ENCODE peak calls at places on chromosomes 2 and 18, in nine cellular contexts. One of them, this sample, is unnamed.
A peak's percentile ranks its signal among the peaks of the same experiment; 100 is the strongest.

GRCh38 chr2:79660552-79660951 is 147.7 kb downstream of the CTNNA2 start:
- DNase-seq in uterus: no peak
- DNase-seq in stomach: no peak
- DNase-seq in testis: no peak
- DNase-seq in adrenal gland: no peak
- DNase-seq in endothelial cell of umbilical vein: no peak
- DNase-seq in Peyer's patch: no peak
- DNase-seq in lower leg skin: no peak
- DNase-seq in gastrocnemius medialis: no peak
- DNase-seq in this sample: no peak

GRCh38 chr2:60333264-60333663 is 220.2 kb downstream of the BCL11A start:
- DNase-seq in uterus: no peak
- DNase-seq in stomach: no peak
- DNase-seq in testis: no peak
- DNase-seq in adrenal gland: no peak
- DNase-seq in endothelial cell of umbilical vein: no peak
- DNase-seq in Peyer's patch: no peak
- DNase-seq in lower leg skin: no peak
- DNase-seq in gastrocnemius medialis: no peak
- DNase-seq in this sample: no peak

GRCh38 chr2:3674446-3674845 is 16.4 kb downstream of the ALLC start:
- DNase-seq in uterus: no peak
- DNase-seq in stomach: no peak
- DNase-seq in testis: no peak
- DNase-seq in adrenal gland: no peak
- DNase-seq in endothelial cell of umbilical vein: no peak
- DNase-seq in Peyer's patch: no peak
- DNase-seq in lower leg skin: no peak
- DNase-seq in gastrocnemius medialis: no peak
- DNase-seq in this sample: no peak

GRCh38 chr2:140695163-140695562 is 1435.7 kb downstream of the LRP1B start:
- DNase-seq in uterus: no peak
- DNase-seq in stomach: no peak
- DNase-seq in testis: no peak
- DNase-seq in adrenal gland: no peak
- DNase-seq in endothelial cell of umbilical vein: peak; percentile 40
- DNase-seq in Peyer's patch: no peak
- DNase-seq in lower leg skin: no peak
- DNase-seq in gastrocnemius medialis: no peak
- DNase-seq in this sample: no peak

GRCh38 chr2:32452338-32453064 is 95.7 kb downstream of the BIRC6 start:
- DNase-seq in uterus: no peak
- DNase-seq in stomach: no peak
- DNase-seq in testis: no peak
- DNase-seq in adrenal gland: no peak
- DNase-seq in endothelial cell of umbilical vein: peak; percentile 3
- DNase-seq in Peyer's patch: no peak
- DNase-seq in lower leg skin: no peak
- DNase-seq in gastrocnemius medialis: no peak
- DNase-seq in this sample: no peak

GRCh38 chr2:149040451-149040850 is 2.0 kb downstream of the LYPD6B start:
- DNase-seq in uterus: no peak
- DNase-seq in stomach: no peak
- DNase-seq in testis: peak; percentile 67
- DNase-seq in adrenal gland: no peak
- DNase-seq in endothelial cell of umbilical vein: peak; percentile 14
- DNase-seq in Peyer's patch: no peak
- DNase-seq in lower leg skin: no peak
- DNase-seq in gastrocnemius medialis: no peak
- DNase-seq in this sample: no peak

GRCh38 chr2:70962211-70962884 is 16.1 kb upstream of the ANKRD53 start:
- DNase-seq in uterus: no peak
- DNase-seq in stomach: no peak
- DNase-seq in testis: peak; percentile 6
- DNase-seq in adrenal gland: peak; percentile 14
- DNase-seq in endothelial cell of umbilical vein: no peak
- DNase-seq in Peyer's patch: no peak
- DNase-seq in lower leg skin: peak; percentile 9
- DNase-seq in gastrocnemius medialis: no peak
- DNase-seq in this sample: no peak

GRCh38 chr2:17830053-17831034 is 14.1 kb downstream of the MSGN1 start:
- DNase-seq in uterus: peak; percentile 38
- DNase-seq in stomach: peak; percentile 58
- DNase-seq in testis: peak; percentile 93
- DNase-seq in adrenal gland: peak; percentile 70
- DNase-seq in endothelial cell of umbilical vein: peak; percentile 89
- DNase-seq in Peyer's patch: peak; percentile 30
- DNase-seq in lower leg skin: peak; percentile 30
- DNase-seq in gastrocnemius medialis: peak; percentile 59
- DNase-seq in this sample: peak; percentile 53

GRCh38 chr2:8475349-8476045 is 206.4 kb upstream of the ID2 start:
- DNase-seq in uterus: no peak
- DNase-seq in stomach: no peak
- DNase-seq in testis: no peak
- DNase-seq in adrenal gland: no peak
- DNase-seq in endothelial cell of umbilical vein: no peak
- DNase-seq in Peyer's patch: no peak
- DNase-seq in lower leg skin: no peak
- DNase-seq in gastrocnemius medialis: no peak
- DNase-seq in this sample: no peak

GRCh38 chr2:144798019-144798418 is 278.1 kb upstream of the ZEB2 start:
- DNase-seq in uterus: no peak
- DNase-seq in stomach: no peak
- DNase-seq in testis: no peak
- DNase-seq in adrenal gland: no peak
- DNase-seq in endothelial cell of umbilical vein: no peak
- DNase-seq in Peyer's patch: no peak
- DNase-seq in lower leg skin: no peak
- DNase-seq in gastrocnemius medialis: no peak
- DNase-seq in this sample: no peak

GRCh38 chr18:21177742-21178305 is 64.2 kb upstream of the GREB1L start:
- DNase-seq in uterus: no peak
- DNase-seq in stomach: no peak
- DNase-seq in testis: no peak
- DNase-seq in adrenal gland: no peak
- DNase-seq in endothelial cell of umbilical vein: no peak
- DNase-seq in Peyer's patch: no peak
- DNase-seq in lower leg skin: no peak
- DNase-seq in gastrocnemius medialis: no peak
- DNase-seq in this sample: no peak

GRCh38 chr2:47013383-47013782 is 97.8 kb upstream of the MCFD2 start:
- DNase-seq in uterus: no peak
- DNase-seq in stomach: no peak
- DNase-seq in testis: no peak
- DNase-seq in adrenal gland: no peak
- DNase-seq in endothelial cell of umbilical vein: no peak
- DNase-seq in Peyer's patch: no peak
- DNase-seq in lower leg skin: no peak
- DNase-seq in gastrocnemius medialis: no peak
- DNase-seq in this sample: no peak

GRCh38 chr2:167954500-167954899 is 292.9 kb downstream of the STK39 start:
- DNase-seq in uterus: no peak
- DNase-seq in stomach: no peak
- DNase-seq in testis: no peak
- DNase-seq in adrenal gland: no peak
- DNase-seq in endothelial cell of umbilical vein: no peak
- DNase-seq in Peyer's patch: no peak
- DNase-seq in lower leg skin: no peak
- DNase-seq in gastrocnemius medialis: no peak
- DNase-seq in this sample: no peak

GRCh38 chr2:145546091-145546490 is 1026.2 kb upstream of the ZEB2 start:
- DNase-seq in uterus: no peak
- DNase-seq in stomach: no peak
- DNase-seq in testis: no peak
- DNase-seq in adrenal gland: no peak
- DNase-seq in endothelial cell of umbilical vein: no peak
- DNase-seq in Peyer's patch: no peak
- DNase-seq in lower leg skin: no peak
- DNase-seq in gastrocnemius medialis: no peak
- DNase-seq in this sample: no peak

GRCh38 chr2:47028171-47028570 is 112.6 kb upstream of the MCFD2 start:
- DNase-seq in uterus: no peak
- DNase-seq in stomach: no peak
- DNase-seq in testis: no peak
- DNase-seq in adrenal gland: no peak
- DNase-seq in endothelial cell of umbilical vein: no peak
- DNase-seq in Peyer's patch: no peak
- DNase-seq in lower leg skin: no peak
- DNase-seq in gastrocnemius medialis: peak; percentile 53
- DNase-seq in this sample: no peak

GRCh38 chr2:98502556-98503335 is 58.1 kb downstream of the INPP4A start:
- DNase-seq in uterus: no peak
- DNase-seq in stomach: no peak
- DNase-seq in testis: no peak
- DNase-seq in adrenal gland: peak; percentile 11
- DNase-seq in endothelial cell of umbilical vein: peak; percentile 69
- DNase-seq in Peyer's patch: peak; percentile 8
- DNase-seq in lower leg skin: no peak
- DNase-seq in gastrocnemius medialis: no peak
- DNase-seq in this sample: no peak

GRCh38 chr2:150876201-150877085 is 385.2 kb downstream of the RBM43 start:
- DNase-seq in uterus: no peak
- DNase-seq in stomach: no peak
- DNase-seq in testis: no peak
- DNase-seq in adrenal gland: no peak
- DNase-seq in endothelial cell of umbilical vein: no peak
- DNase-seq in Peyer's patch: no peak
- DNase-seq in lower leg skin: no peak
- DNase-seq in gastrocnemius medialis: no peak
- DNase-seq in this sample: no peak

DNA sequence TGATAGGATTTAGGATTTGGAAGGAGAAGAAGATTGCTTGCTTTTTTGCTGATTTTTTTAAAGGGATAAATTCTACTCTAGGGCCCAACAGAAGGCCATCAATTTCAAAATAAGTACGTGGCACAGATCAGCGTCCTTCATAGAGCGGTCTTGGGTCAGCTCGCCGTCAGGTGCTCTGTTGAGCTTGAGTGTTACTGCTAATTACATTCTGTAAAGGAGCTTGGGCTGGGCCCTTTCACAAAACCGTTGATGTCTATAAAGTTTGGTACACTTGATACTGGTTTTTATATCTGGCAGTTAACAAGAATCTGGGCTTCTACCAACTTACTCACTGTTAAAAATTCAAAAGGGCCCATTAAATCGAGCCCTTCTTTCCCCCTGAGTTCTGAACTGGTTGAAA is 45.5 kb downstream of the ARMC9 start:
- DNase-seq in uterus: no peak
- DNase-seq in stomach: no peak
- DNase-seq in testis: no peak
- DNase-seq in adrenal gland: no peak
- DNase-seq in endothelial cell of umbilical vein: no peak
- DNase-seq in Peyer's patch: no peak
- DNase-seq in lower leg skin: no peak
- DNase-seq in gastrocnemius medialis: no peak
- DNase-seq in this sample: no peak
- TF ChIP-seq POLR2A in uterus: no peak
- TF ChIP-seq POLR2A in stomach: no peak
- TF ChIP-seq POLR2A in testis: no peak
- TF ChIP-seq POLR2A in adrenal gland: no peak
- TF ChIP-seq POLR2A in endothelial cell of umbilical vein: no peak
- TF ChIP-seq POLR2A in Peyer's patch: no peak
- TF ChIP-seq POLR2A in lower leg skin: no peak
- TF ChIP-seq POLR2A in gastrocnemius medialis: no peak
- TF ChIP-seq POLR2A in this sample: no peak

GRCh38 chr18:76554788-76555187 is 59.7 kb upstream of the ZNF516 start:
- DNase-seq in uterus: no peak
- DNase-seq in stomach: no peak
- DNase-seq in testis: no peak
- DNase-seq in adrenal gland: no peak
- DNase-seq in endothelial cell of umbilical vein: no peak
- DNase-seq in Peyer's patch: no peak
- DNase-seq in lower leg skin: no peak
- DNase-seq in gastrocnemius medialis: no peak
- DNase-seq in this sample: no peak
- H3K4me3 ChIP-seq in uterus: no peak overlapping the region
- H3K4me3 ChIP-seq in stomach: no peak overlapping the region
- H3K4me3 ChIP-seq in testis: no peak overlapping the region
- H3K4me3 ChIP-seq in adrenal gland: no peak overlapping the region
- H3K4me3 ChIP-seq in endothelial cell of umbilical vein: no peak overlapping the region
- H3K4me3 ChIP-seq in Peyer's patch: no peak overlapping the region
- H3K4me3 ChIP-seq in lower leg skin: no peak overlapping the region
- H3K4me3 ChIP-seq in gastrocnemius medialis: no peak overlapping the region
- H3K4me3 ChIP-seq in this sample: no peak overlapping the region

DNA sequence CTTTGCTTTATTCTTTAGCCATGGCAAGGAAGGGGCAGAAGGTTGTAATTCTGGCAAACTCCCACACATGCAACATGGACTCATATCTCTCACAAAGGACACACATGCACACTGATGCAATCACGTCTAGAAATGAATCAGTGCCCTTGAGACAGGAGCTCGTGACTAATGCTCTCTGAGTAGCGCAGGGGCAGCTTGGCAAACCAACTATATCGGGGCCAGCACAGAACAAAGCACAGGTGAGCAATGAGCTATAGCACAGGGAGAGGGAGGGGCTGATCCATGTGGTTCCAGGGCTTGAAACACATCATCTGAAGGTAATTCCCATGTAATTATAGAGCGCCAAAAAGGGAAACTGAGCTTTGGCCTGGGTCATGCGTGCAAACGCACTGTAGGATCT is 165.2 kb upstream of the KLF7 start:
- DNase-seq in uterus: peak; percentile 24
- DNase-seq in stomach: peak; percentile 31
- DNase-seq in testis: no peak
- DNase-seq in adrenal gland: peak; percentile 76
- DNase-seq in endothelial cell of umbilical vein: peak; percentile 93
- DNase-seq in Peyer's patch: no peak
- DNase-seq in lower leg skin: peak; percentile 61
- DNase-seq in gastrocnemius medialis: peak; percentile 35
- DNase-seq in this sample: no peak
- TF ChIP-seq POLR2A in uterus: no peak
- TF ChIP-seq POLR2A in stomach: no peak
- TF ChIP-seq POLR2A in testis: no peak
- TF ChIP-seq POLR2A in adrenal gland: no peak
- TF ChIP-seq POLR2A in endothelial cell of umbilical vein: no peak
- TF ChIP-seq POLR2A in Peyer's patch: no peak
- TF ChIP-seq POLR2A in lower leg skin: no peak
- TF ChIP-seq POLR2A in gastrocnemius medialis: no peak
- TF ChIP-seq POLR2A in this sample: no peak

DNA sequence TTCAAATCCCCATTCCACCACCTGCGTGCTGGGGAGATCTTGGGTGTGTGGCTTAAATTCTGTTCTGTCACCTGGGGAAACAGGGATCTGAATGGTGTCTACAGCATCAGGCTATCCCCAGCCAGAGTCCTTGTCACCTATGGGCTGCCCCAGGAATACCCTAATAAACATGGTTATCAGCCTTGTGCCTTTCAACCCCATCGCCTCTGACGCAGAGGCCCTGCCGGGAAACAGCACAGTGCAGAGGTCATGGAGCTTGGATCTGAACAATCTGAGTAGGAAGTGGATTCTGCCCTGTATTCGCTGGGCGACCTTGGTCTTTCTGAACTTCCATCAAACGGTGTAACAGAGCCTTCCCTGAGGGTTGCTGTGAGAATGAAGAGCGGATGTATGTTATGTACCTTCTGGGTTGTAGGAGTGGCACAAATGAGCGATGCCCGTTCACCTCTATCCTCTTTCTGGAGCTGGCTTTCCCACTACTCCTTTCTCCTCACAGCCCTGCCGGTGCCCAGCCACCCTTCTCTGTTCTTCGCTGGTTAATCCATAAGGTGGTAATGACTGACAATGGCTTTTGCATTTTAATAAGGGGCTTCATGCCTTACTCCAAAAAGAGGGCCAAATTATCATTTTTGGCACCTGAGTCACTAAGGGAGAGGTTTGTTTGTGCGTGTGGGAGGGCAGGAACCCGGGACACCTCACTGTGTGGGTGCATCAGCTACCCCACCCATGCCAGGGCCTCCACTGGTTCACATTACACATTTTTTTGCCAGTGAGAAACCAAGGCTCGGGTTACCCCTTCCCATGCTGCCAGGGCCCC is 256.5 kb downstream of the MYCN start:
- DNase-seq in uterus: no peak
- DNase-seq in stomach: no peak
- DNase-seq in testis: no peak
- DNase-seq in adrenal gland: no peak
- DNase-seq in endothelial cell of umbilical vein: no peak
- DNase-seq in Peyer's patch: no peak
- DNase-seq in lower leg skin: no peak
- DNase-seq in gastrocnemius medialis: no peak
- DNase-seq in this sample: no peak
- H3K4me3 ChIP-seq in uterus: no peak overlapping the region
- H3K4me3 ChIP-seq in stomach: no peak overlapping the region
- H3K4me3 ChIP-seq in testis: no peak overlapping the region
- H3K4me3 ChIP-seq in adrenal gland: no peak overlapping the region
- H3K4me3 ChIP-seq in endothelial cell of umbilical vein: no peak overlapping the region
- H3K4me3 ChIP-seq in Peyer's patch: no peak overlapping the region
- H3K4me3 ChIP-seq in lower leg skin: no peak overlapping the region
- H3K4me3 ChIP-seq in gastrocnemius medialis: no peak overlapping the region
- H3K4me3 ChIP-seq in this sample: no peak overlapping the region